ENCODE peak calls at places on chromosomes 13 and 19, in four cellular contexts. One of them, this sample, is unnamed.

GRCh38 chr13:45833242-45833641 is 18.3 kb downstream of the SIAH3 start:
- DNase-seq in pancreas: no peak
- DNase-seq in aorta: no peak
- DNase-seq in Peyer's patch: no peak
- DNase-seq in this sample: no peak

GRCh38 chr19:13398182-13398581 is 108.1 kb downstream of the CACNA1A start:
- DNase-seq in Peyer's patch: no peak
- DNase-seq in aorta: no peak
- DNase-seq in pancreas: no peak
- DNase-seq in this sample: no peak

GRCh38 chr13:110479648-110480047 is 81.9 kb downstream of the RAB20 start:
- DNase-seq in Peyer's patch: no peak
- DNase-seq in pancreas: no peak
- DNase-seq in aorta: peak; percentile 85
- DNase-seq in this sample: no peak

GRCh38 chr19:39160523-39160861 is 34.9 kb downstream of the PAK4 start:
- DNase-seq in aorta: peak; percentile 88
- DNase-seq in pancreas: peak; percentile 43
- DNase-seq in Peyer's patch: no peak
- DNase-seq in this sample: no peak

GRCh38 chr19:8334458-8335342 is 8.4 kb downstream of the KANK3 start:
- DNase-seq in aorta: no peak
- DNase-seq in pancreas: peak; percentile 72
- DNase-seq in Peyer's patch: peak; percentile 71
- DNase-seq in this sample: no peak

GRCh38 chr19:19423322-19423721 is 17.8 kb downstream of the GATAD2A start:
- DNase-seq in pancreas: no peak
- DNase-seq in aorta: peak; percentile 79
- DNase-seq in Peyer's patch: no peak
- DNase-seq in this sample: no peak

GRCh38 chr13:99072356-99072755 is 94.5 kb upstream of the DOCK9 start:
- DNase-seq in pancreas: no peak
- DNase-seq in aorta: no peak
- DNase-seq in Peyer's patch: no peak
- DNase-seq in this sample: no peak

GRCh38 chr19:14476663-14477401 is 1.7 kb upstream of the PTGER1 start:
- DNase-seq in Peyer's patch: no peak
- DNase-seq in pancreas: no peak
- DNase-seq in aorta: peak; percentile 78
- DNase-seq in this sample: peak; percentile 13

GRCh38 chr13:112772929-112773328 is 83.1 kb downstream of the ATP11A start:
- DNase-seq in Peyer's patch: no peak
- DNase-seq in aorta: peak; percentile 52
- DNase-seq in pancreas: no peak
- DNase-seq in this sample: no peak

GRCh38 chr13:107964356-107964755 is 251.0 kb downstream of the LIG4 start:
- DNase-seq in Peyer's patch: no peak
- DNase-seq in pancreas: no peak
- DNase-seq in aorta: no peak
- DNase-seq in this sample: no peak

GRCh38 chr13:24228852-24229458 is 68.4 kb downstream of the SPATA13 start:
- DNase-seq in pancreas: peak; percentile 55
- DNase-seq in Peyer's patch: no peak
- DNase-seq in aorta: no peak
- DNase-seq in this sample: peak; percentile 49

GRCh38 chr13:53098455-53098854 is 69.8 kb downstream of the OLFM4 start:
- DNase-seq in Peyer's patch: no peak
- DNase-seq in pancreas: no peak
- DNase-seq in aorta: no peak
- DNase-seq in this sample: no peak

GRCh38 chr19:55172741-55173140 is 6.3 kb upstream of the DNAAF3 start:
- DNase-seq in Peyer's patch: no peak
- DNase-seq in aorta: no peak
- DNase-seq in pancreas: no peak
- DNase-seq in this sample: no peak
- H3K27me3 ChIP-seq in Peyer's patch: peaks cover 33% of the 10 kb centered on the region
- H3K27me3 ChIP-seq in aorta: peaks cover 6% of the 10 kb centered on the region
- H3K27me3 ChIP-seq in pancreas: peaks cover 35% of the 10 kb centered on the region
- H3K27me3 ChIP-seq in this sample: peaks cover 50% of the 10 kb centered on the region

DNA sequence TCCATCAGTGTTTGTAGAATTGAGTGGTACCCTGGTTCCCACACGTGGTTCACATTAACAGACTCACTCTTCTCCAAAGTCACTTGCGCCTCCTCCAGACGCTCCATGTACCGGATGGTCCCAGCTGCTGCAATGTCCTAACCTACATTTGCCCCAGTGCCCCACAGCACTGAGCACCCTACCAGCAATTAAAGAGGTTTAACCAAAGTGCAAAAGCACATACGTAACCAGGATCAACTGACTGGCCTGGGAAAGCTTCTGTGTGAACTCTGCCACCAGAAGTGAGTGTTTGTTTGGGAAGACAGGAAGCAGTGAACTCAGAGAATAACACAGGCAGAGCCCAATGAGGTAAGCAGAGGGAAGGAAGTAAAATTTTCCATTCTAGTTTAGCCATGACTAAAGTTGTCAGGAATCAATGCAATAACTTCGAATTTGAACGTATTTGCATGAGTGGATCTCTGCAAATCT is 7.3 kb upstream of the MEDAG start:
- DNase-seq in aorta: peak; percentile 79
- DNase-seq in Peyer's patch: no peak
- DNase-seq in pancreas: no peak
- DNase-seq in this sample: no peak
- H3K27ac ChIP-seq in aorta: peak overlapping the region; percentile 99
- H3K27ac ChIP-seq in Peyer's patch: no peak overlapping the region
- H3K27ac ChIP-seq in pancreas: no peak overlapping the region
- H3K27ac ChIP-seq in this sample: no peak overlapping the region

GRCh38 chr13:32272021-32272695 is 43.0 kb downstream of the ZAR1L start:
- DNase-seq in Peyer's patch: no peak
- DNase-seq in aorta: no peak
- DNase-seq in pancreas: no peak
- DNase-seq in this sample: no peak
- H3K36me3 ChIP-seq in Peyer's patch: no peaks in the 10 kb centered on the region
- H3K36me3 ChIP-seq in aorta: peaks cover 6% of the 10 kb centered on the region
- H3K36me3 ChIP-seq in pancreas: peaks cover 7% of the 10 kb centered on the region
- H3K36me3 ChIP-seq in this sample: no peaks in the 10 kb centered on the region

DNA sequence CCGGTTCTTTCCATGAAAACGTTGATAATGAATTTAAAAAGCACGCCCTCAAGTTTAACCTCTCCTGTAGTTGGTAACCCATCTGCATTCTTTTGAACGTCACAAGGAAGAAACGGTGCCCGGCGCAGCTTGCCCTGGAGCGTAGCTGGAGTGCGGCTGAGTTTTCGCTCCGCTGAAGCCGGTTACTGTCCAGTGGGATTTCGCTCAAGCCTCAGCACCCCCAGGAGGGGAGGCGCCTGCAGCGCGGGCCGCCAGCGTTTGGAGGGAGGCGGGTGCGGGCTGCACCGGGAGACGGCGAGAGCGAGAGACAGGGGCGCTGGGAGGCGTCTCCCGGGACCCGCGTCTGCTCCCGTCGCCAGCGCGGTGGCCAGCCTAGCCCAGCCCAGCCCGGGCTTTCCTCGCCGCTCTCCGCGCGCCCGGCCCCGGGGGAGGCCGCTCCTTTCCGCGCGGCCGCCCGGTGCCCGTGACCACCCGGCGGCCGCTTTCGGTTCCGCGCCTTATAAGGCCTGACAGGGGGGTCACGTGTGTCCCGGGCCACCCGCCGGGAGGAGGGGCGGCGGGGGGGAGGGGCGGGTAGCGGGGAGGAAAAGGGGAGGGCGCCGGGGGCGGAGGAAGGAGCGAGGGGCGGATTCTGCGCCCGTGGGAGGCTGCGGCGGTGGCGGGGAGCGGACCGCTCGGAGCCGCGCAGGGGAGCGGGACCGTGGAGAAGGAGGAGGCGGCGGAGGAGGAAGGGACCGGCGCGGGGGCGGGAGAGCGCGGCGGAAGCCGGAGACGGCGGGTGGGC is 8.3 kb upstream of the DGKH start:
- DNase-seq in pancreas: peak; percentile 84
- DNase-seq in Peyer's patch: peak; percentile 96
- DNase-seq in aorta: peak; percentile 98
- DNase-seq in this sample: peak; percentile 82
- H3K27me3 ChIP-seq in pancreas: no peaks in the 10 kb centered on the region
- H3K27me3 ChIP-seq in Peyer's patch: no peaks in the 10 kb centered on the region
- H3K27me3 ChIP-seq in aorta: no peaks in the 10 kb centered on the region
- H3K27me3 ChIP-seq in this sample: no peaks in the 10 kb centered on the region

DNA sequence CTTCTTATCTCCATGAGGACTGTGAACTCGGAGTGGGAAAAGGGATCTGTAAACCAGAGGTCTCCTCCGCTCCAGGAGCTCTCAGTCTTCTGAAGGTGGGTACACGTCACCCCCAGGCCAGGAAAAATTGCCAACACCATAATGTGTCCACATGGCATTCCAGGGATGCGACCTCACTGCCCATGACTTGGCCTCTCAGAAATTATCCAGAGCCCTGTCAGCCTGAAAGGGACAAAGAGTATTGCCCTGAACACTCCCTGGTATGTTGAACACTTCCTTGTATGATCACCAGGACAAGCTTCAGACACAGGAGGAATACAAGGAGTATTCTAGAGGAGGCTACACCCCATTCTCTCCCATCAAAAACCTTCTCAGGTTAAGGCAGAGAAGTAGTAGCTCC is 81.0 kb upstream of the SLC7A1 start:
- DNase-seq in pancreas: no peak
- DNase-seq in Peyer's patch: peak; percentile 48
- DNase-seq in aorta: no peak
- DNase-seq in this sample: no peak
- H3K27ac ChIP-seq in pancreas: no peak overlapping the region
- H3K27ac ChIP-seq in Peyer's patch: no peak overlapping the region
- H3K27ac ChIP-seq in aorta: no peak overlapping the region
- H3K27ac ChIP-seq in this sample: no peak overlapping the region